ENCODE peak calls at places on chromosome 14, in five cellular contexts. V, Z, X, H and R are unnamed samples.

GRCh38 chr14:103858063-103858820 is 10.9 kb upstream of the PPP1R13B start:
- DNase-seq in V (no peak), Z (no peak), X (peak; percentile 23), H (no peak), R (no peak)

GRCh38 chr14:65849558-65849957 is 437.0 kb downstream of the FUT8 start:
- DNase-seq in V (no peak), Z (no peak), X (no peak), H (no peak), R (no peak)

GRCh38 chr14:63874223-63874622 is 21.4 kb downstream of the SYNE2 start:
- DNase-seq in V (no peak), Z (no peak), X (no peak), H (no peak), R (no peak)

GRCh38 chr14:69615471-69616407 is 4.3 kb downstream of the SUSD6 start:
- DNase-seq in V (no peak), Z (no peak), X (no peak), H (no peak), R (no peak)

GRCh38 chr14:36281309-36281708 is 39.1 kb downstream of the MBIP start:
- DNase-seq in V (peak; percentile 48), Z (no peak), X (peak; percentile 83), H (no peak), R (peak; percentile 56)

GRCh38 chr14:24783791-24784190 is 149.8 kb upstream of the GZMB start:
- DNase-seq in V (no peak), Z (no peak), X (no peak), H (no peak), R (no peak)

GRCh38 chr14:104355949-104356737 is 217.8 kb downstream of the KIF26A start:
- DNase-seq in V (no peak), Z (peak; percentile 21), X (no peak), H (no peak), R (no peak)

GRCh38 chr14:98622208-98623051 is 649.6 kb downstream of the BCL11B start:
- DNase-seq in V (no peak), Z (no peak), X (no peak), H (no peak), R (no peak)

GRCh38 chr14:96698846-96699543 is 98.2 kb upstream of the VRK1 start:
- DNase-seq in V (no peak), Z (no peak), X (no peak), H (no peak), R (no peak)

GRCh38 chr14:44453433-44454171 is 53.5 kb downstream of the FSCB start:
- DNase-seq in V (no peak), Z (no peak), X (no peak), H (no peak), R (no peak)

GRCh38 chr14:96479435-96480146 is 22.6 kb upstream of the PAPOLA start:
- DNase-seq in V (no peak), Z (no peak), X (no peak), H (no peak), R (no peak)

GRCh38 chr14:97796511-97796910 is 999.3 kb downstream of the VRK1 start:
- DNase-seq in V (no peak), Z (no peak), X (no peak), H (no peak), R (no peak)

GRCh38 chr14:89417469-89418225 is 614 bp upstream of the FOXN3 start:
- DNase-seq in V (no peak), Z (peak; percentile 64), X (peak; percentile 64), H (no peak), R (no peak)

GRCh38 chr14:51006781-51007211 is 62.5 kb upstream of the PYGL start:
- DNase-seq in V (no peak), Z (no peak), X (no peak), H (no peak), R (no peak)

GRCh38 chr14:106879241-106879640 is 1352.9 kb downstream of the TMEM121 start:
- DNase-seq in V (no peak), Z (peak; percentile 84), X (peak; percentile 6), H (no peak), R (no peak)